ENCODE peak calls at places on chromosomes 3 and 15, in seven cellular contexts. N is stimulated activated CD8-positive, alpha-beta memory T cell treated with anti-CD3 and anti-CD28 coated beads, Interleukin-15, amount 100 ng/mL, for 24 hours; H is T-helper 1 cell; W is effector memory CD8-positive, alpha-beta T cell; O is pancreas; I is HCT116; J is substantia nigra. U is an unnamed sample.

GRCh38 chr15:70047386-70048195 is 50.1 kb downstream of the TLE3 start:
- DNase-seq in N (no peak), H (no peak), W (no peak), O (no peak), I (no peak), J (no peak), U (no peak)

GRCh38 chr3:52313774-52314188 is 2.3 kb upstream of the DNAH1 start:
- DNase-seq in N (no peak), H (no peak), W (no peak), O (peak), I (no peak), J (no peak), U (no peak)

GRCh38 chr3:118828351-118828750 is 206.3 kb downstream of the IGSF11 start:
- DNase-seq in N (no peak), H (no peak), W (no peak), O (no peak), I (no peak), J (no peak), U (no peak)

GRCh38 chr15:74317820-74318375 is 49.5 kb downstream of the CYP11A1 start:
- DNase-seq in N (no peak), H (no peak), W (no peak), O (no peak), I (no peak), J (no peak), U (no peak)

GRCh38 chr3:72678380-72678779 is 169.9 kb downstream of the SHQ1 start:
- DNase-seq in N (no peak), H (no peak), W (no peak), O (no peak), I (no peak), J (no peak), U (no peak)

GRCh38 chr3:120846073-120846472 is 61.9 kb upstream of the STXBP5L start:
- DNase-seq in N (no peak), H (no peak), W (no peak), O (no peak), I (no peak), J (no peak), U (no peak)

GRCh38 chr3:54087581-54088410 is 34.6 kb upstream of the CACNA2D3 start:
- DNase-seq in N (no peak), H (no peak), W (no peak), O (no peak), I (no peak), J (no peak), U (no peak)

GRCh38 chr3:148772835-148773234 is 54.8 kb upstream of the CPB1 start:
- DNase-seq in N (no peak), H (no peak), W (no peak), O (no peak), I (no peak), J (no peak), U (no peak)

GRCh38 chr3:55654123-55654787 is 167.1 kb upstream of the WNT5A start:
- DNase-seq in N (no peak), H (no peak), W (no peak), O (no peak), I (no peak), J (no peak), U (no peak)

GRCh38 chr15:75799190-75799589 is 44.1 kb upstream of the UBE2Q2 start:
- DNase-seq in N (no peak), H (no peak), W (no peak), O (no peak), I (no peak), J (no peak), U (no peak)

GRCh38 chr3:59127071-59127470 is 77.2 kb upstream of the CFAP20DC start:
- DNase-seq in N (no peak), H (no peak), W (no peak), O (no peak), I (no peak), J (no peak), U (no peak)

GRCh38 chr3:113745273-113746068 is 578 bp downstream of the NAA50 start:
- DNase-seq in N (peak), H (peak), W (peak), O (peak), I (peak), J (peak), U (peak)

GRCh38 chr3:146814601-146815315 is 209.6 kb upstream of the PLSCR5 start:
- DNase-seq in N (no peak), H (no peak), W (no peak), O (no peak), I (no peak), J (no peak), U (no peak)

GRCh38 chr15:36756707-36757106 is 177.3 kb downstream of the CDIN1 start:
- DNase-seq in N (no peak), H (no peak), W (no peak), O (no peak), I (no peak), J (no peak), U (no peak)

GRCh38 chr15:101479851-101480612 is 9.5 kb downstream of the PCSK6 start:
- DNase-seq in N (no peak), H (no peak), W (no peak), O (no peak), I (no peak), J (peak), U (no peak)

GRCh38 chr3:169965562-169965961 is 1.0 kb upstream of the SEC62 start:
- DNase-seq in N (no peak), H (no peak), W (no peak), O (no peak), I (no peak), J (no peak), U (no peak)

U was measured in KBM-7.